ENCODE peak calls at places on chromosomes 3 and 15, in four cellular contexts. L is A549, Q is K562, K is GM12878. V is an unnamed sample.

GRCh38 chr15:38826880-38827279 is 262.3 kb upstream of the RASGRP1 start:
- DNase-seq in Q (no peak), L (no peak), K (no peak), V (peak)

GRCh38 chr15:66955871-66956585 is 109.4 kb upstream of the SMAD3 start:
- DNase-seq in K (no peak), Q (no peak), L (peak), V (peak)

GRCh38 chr3:43791246-43791645 is 100.5 kb downstream of the ABHD5 start:
- DNase-seq in K (no peak), L (no peak), Q (no peak), V (no peak)

GRCh38 chr3:690770-691169 is 402.1 kb upstream of the CNTN6 start:
- DNase-seq in Q (no peak), K (no peak), L (no peak), V (no peak)

GRCh38 chr15:81914734-81915234 is 131.0 kb downstream of the MEX3B start:
- DNase-seq in K (no peak), L (no peak), Q (no peak), V (no peak)

GRCh38 chr3:99114565-99115291 is 213.2 kb upstream of the DCBLD2 start:
- DNase-seq in Q (no peak), L (no peak), K (no peak), V (peak)

GRCh38 chr15:66820474-66821258 is 118.6 kb downstream of the SMAD6 start:
- DNase-seq in K (no peak), L (no peak), Q (no peak), V (no peak)

GRCh38 chr15:78880242-78880533 is 7.5 kb downstream of the MORF4L1 start:
- DNase-seq in Q (no peak), K (no peak), L (no peak), V (peak)

GRCh38 chr15:77295446-77295845 is 124.5 kb downstream of the PEAK1 start:
- DNase-seq in L (no peak), K (no peak), Q (no peak), V (peak)

GRCh38 chr3:23496165-23496564 is 293.0 kb downstream of the UBE2E2 start:
- DNase-seq in L (no peak), Q (no peak), K (peak), V (no peak)

GRCh38 chr3:10205461-10206165 is 40.9 kb downstream of the IRAK2 start:
- DNase-seq in K (no peak), Q (no peak), L (peak), V (peak)

GRCh38 chr15:75167588-75168076 is 34.0 kb upstream of the C15orf39 start:
- DNase-seq in Q (peak), L (no peak), K (no peak), V (peak)

GRCh38 chr3:129486057-129487035 is 42.1 kb upstream of the RHO start:
- DNase-seq in L (no peak), K (peak), Q (no peak), V (peak)

GRCh38 chr3:112894258-112894657 is 47.6 kb upstream of the CD200R1L start:
- DNase-seq in Q (no peak), K (no peak), L (no peak), V (peak)

GRCh38 chr3:125067225-125067624 is 11.4 kb upstream of the HEG1 start:
- DNase-seq in K (no peak), L (no peak), Q (no peak), V (peak)

GRCh38 chr3:76474632-76475031 is 565.3 kb upstream of the ROBO2 start:
- DNase-seq in L (no peak), Q (no peak), K (no peak), V (no peak)

GRCh38 chr3:52062499-52062898 is 6.1 kb upstream of the DUSP7 start:
- DNase-seq in K (peak), L (peak), Q (no peak), V (peak)

GRCh38 chr3:43838009-43838758 is 147.4 kb downstream of the ABHD5 start:
- DNase-seq in K (no peak), L (no peak), Q (no peak), V (no peak)

GRCh38 chr15:90872481-90873184 is 4.2 kb downstream of the FURIN start:
- DNase-seq in L (no peak), K (no peak), Q (peak), V (peak)

GRCh38 chr15:48723964-48724363 is 78.5 kb upstream of the FBN1 start:
- DNase-seq in K (no peak), L (no peak), Q (no peak), V (no peak)

GRCh38 chr3:123013876-123014275 is 13.7 kb downstream of the SEMA5B start:
- DNase-seq in Q (no peak), L (no peak), K (no peak), V (no peak)

GRCh38 chr3:139745831-139746230 is 68.1 kb upstream of the NMNAT3 start:
- DNase-seq in Q (no peak), K (no peak), L (no peak), V (peak)

GRCh38 chr3:114471478-114471877 is 177.7 kb downstream of the TIGIT start:
- DNase-seq in K (no peak), Q (no peak), L (no peak), V (no peak)

GRCh38 chr3:193620055-193620454 is 27.0 kb downstream of the OPA1 start:
- DNase-seq in L (no peak), Q (no peak), K (no peak), V (no peak)

GRCh38 chr3:11479230-11479620 is 164.5 kb downstream of the VGLL4 start:
- DNase-seq in K (no peak), L (no peak), Q (no peak), V (no peak)

GRCh38 chr3:129621626-129622417 is 15.3 kb upstream of the PLXND1 start:
- DNase-seq in L (no peak), K (no peak), Q (peak), V (no peak)

GRCh38 chr3:136938334-136938733 is 19.4 kb upstream of the IL20RB start:
- DNase-seq in Q (no peak), L (no peak), K (no peak), V (peak)

GRCh38 chr3:113746955-113747718 is at the start of gene ATP6V1A:
- DNase-seq in Q (peak), L (peak), K (no peak), V (no peak)

GRCh38 chr3:140006331-140006730 is 71.3 kb downstream of the CLSTN2 start:
- DNase-seq in Q (no peak), L (no peak), K (no peak), V (no peak)

GRCh38 chr15:79209690-79210089 is 72.8 kb upstream of the ANKRD34C start:
- DNase-seq in K (no peak), L (no peak), Q (peak), V (no peak)

GRCh38 chr3:152574461-152575079 is 260.4 kb upstream of the P2RY1 start:
- DNase-seq in Q (peak), L (peak), K (peak), V (peak)

GRCh38 chr3:184259878-184260570 is 1.3 kb downstream of the CAMK2N2 start:
- DNase-seq in Q (peak), K (no peak), L (peak), V (peak)

GRCh38 chr3:187667526-187667925 is 2.7 kb downstream of the SST start:
- DNase-seq in Q (no peak), L (no peak), K (no peak), V (no peak)

GRCh38 chr15:20280933-20281463 is 260.6 kb downstream of the GOLGA6L6 start:
- DNase-seq in K (no peak), Q (no peak), L (no peak), V (no peak)

GRCh38 chr3:113721638-113722037 is 24.4 kb downstream of the NAA50 start:
- DNase-seq in Q (no peak), L (no peak), K (no peak), V (no peak)

GRCh38 chr15:101618861-101619614 is 33.1 kb downstream of the TM2D3 start:
- DNase-seq in K (no peak), Q (no peak), L (no peak), V (no peak)

GRCh38 chr3:64163755-64164148 is 61.5 kb downstream of the PRICKLE2 start:
- DNase-seq in Q (no peak), L (no peak), K (peak), V (peak)

GRCh38 chr3:185519021-185519420 is 20.2 kb upstream of the TMEM41A start:
- DNase-seq in Q (no peak), L (no peak), K (no peak), V (no peak)

DNA sequence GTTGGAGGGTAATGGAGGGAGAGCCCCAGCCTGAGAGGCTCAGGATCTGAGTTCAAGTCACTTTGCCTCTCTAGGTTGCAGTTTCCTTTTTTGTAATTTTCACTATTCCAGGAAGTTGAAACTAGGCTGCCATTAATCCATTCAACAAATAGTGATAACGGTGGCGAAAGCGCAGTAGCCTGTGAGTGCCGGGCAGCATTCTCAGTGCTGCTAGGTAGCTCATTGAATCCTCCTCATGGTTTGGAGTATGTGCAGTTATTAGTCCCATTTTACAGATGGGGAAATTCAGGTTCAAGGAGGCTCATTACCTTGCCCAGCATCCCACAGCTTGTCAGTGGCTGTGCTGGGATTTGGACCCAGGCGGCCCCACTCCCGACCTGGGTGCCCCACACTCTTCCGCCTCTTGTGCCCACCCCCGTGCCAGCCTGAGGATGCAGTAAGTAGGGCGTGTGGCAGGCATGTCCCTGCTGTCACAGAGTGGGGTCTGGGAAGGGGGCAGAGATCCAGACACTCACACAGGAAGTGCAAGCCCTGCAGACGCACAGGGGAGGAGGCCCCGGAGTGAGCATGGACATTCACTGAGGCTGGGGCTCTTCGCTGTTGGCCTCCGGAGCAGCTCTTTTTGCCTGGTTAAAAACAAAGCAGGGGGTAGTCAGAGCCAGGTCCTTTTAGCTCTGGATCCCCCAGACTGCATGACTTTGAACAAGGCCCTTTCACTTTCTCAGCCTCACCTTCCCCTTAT is 58.8 kb downstream of the SLC6A6 start:
- DNase-seq in Q (no peak), K (no peak), L (no peak), V (no peak)
- TF ChIP-seq RCOR1 in Q (no peak), K (no peak), L (no peak), V (no peak)

DNA sequence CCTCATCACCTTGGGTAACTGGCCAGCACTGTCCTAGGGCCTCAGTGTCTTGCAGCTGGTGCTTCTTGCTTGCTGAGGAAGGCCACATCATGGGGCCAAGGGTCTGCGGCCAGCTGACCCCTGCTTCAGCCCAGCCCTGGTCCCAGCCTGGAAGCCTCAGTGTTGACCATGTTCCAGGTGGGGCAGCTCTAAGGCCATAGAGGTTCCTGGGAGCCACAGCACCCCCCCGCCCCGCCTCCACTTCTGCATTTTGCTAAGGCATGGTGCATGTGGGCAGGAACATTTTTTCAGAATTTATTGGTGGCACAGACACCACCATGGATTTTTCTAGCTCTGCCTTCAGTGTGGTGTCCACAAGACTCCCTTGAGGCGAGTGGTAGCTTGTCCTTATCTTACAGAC is 1.9 kb upstream of the CHST14 start:
- DNase-seq in K (no peak), L (no peak), Q (no peak), V (no peak)
- TF ChIP-seq BHLHE40 in K (no peak), L (no peak), Q (no peak), V (no peak)

GRCh38 chr3:150928234-150928633 is 23.0 kb upstream of the MINDY4B start:
- DNase-seq in Q (no peak), L (no peak), K (no peak), V (no peak)

GRCh38 chr3:150921207-150921606 is 16.0 kb upstream of the MINDY4B start:
- DNase-seq in K (no peak), L (no peak), Q (no peak), V (no peak)

GRCh38 chr3:150922611-150923010 is 17.4 kb upstream of the MINDY4B start:
- DNase-seq in K (no peak), L (peak), Q (peak), V (no peak)

GRCh38 chr3:150926328-150926727 is 21.1 kb upstream of the MINDY4B start:
- DNase-seq in L (no peak), K (no peak), Q (no peak), V (no peak)

DNA sequence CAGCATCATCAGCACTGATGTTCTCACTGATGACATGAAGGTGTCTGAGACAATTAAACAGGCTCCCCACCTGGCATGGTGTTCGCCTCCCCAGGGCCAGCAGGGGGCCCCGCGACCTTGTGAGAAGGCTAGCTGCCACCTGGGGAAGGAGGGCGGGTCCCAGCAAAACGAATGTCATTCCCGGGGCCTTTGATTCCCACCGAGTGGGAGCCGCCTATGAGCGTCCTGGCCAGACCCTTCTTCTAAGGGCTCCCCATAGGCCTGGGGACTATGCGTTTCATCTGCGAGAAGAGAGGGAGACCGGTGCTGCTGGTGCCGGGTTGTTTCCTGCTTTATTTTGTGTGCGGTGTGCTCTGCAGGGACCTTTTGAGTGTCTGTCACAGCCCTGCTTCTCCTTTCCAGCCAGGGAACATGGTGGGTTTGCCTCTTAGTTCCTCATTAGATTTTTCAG is 20.5 kb upstream of the MINDY4B start:
- DNase-seq in L (peak), Q (peak), K (no peak), V (peak)
- TF ChIP-seq RCOR1 in L (no peak), Q (no peak), K (no peak), V (no peak)

GRCh38 chr3:111541391-111541790 is 606 bp upstream of the CD96 start:
- DNase-seq in L (no peak), Q (no peak), K (no peak), V (no peak)
- TF ChIP-seq BHLHE40 in L (no peak), Q (no peak), K (no peak), V (no peak)

GRCh38 chr15:42100021-42100800 is 5.8 kb upstream of the PLA2G4D start:
- DNase-seq in L (no peak), Q (no peak), K (no peak), V (peak)
- TF ChIP-seq RCOR1 in L (no peak), Q (no peak), K (no peak), V (no peak)

DNA sequence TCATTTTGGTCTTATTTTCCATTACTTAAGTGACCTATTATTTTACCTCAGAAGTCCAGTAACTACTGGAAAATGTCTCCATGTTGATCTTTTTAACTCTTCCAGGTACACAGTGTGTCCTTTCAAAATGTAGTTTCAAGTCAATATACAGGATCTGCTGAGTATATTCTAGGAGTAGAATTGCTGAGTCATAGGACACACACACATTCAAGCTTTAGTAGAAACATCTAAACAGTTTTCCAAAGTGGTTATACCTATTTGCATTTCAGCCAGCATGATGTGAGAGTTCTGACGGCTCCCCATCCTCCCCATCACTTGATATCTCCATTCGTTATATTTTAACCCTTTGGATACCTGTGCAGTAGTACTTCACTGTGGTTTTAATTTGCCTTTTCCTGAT is 271.9 kb downstream of the MCTP2 start:
- DNase-seq in L (no peak), K (no peak), Q (no peak), V (no peak)
- TF ChIP-seq BHLHE40 in L (no peak), K (no peak), Q (no peak), V (no peak)